ENCODE peak calls at places on chromosomes 11 and 22, in eight cellular contexts. One of them, this sample, is unnamed.

GRCh38 chr11:21949741-21950413 is 243.0 kb upstream of the ANO5 start:
- DNase-seq in tibial nerve: no peak
- DNase-seq in esophagus squamous epithelium: no peak
- DNase-seq in A549: peak
- DNase-seq in body of pancreas: no peak
- DNase-seq in stomach: no peak
- DNase-seq in IMR-90: no peak
- DNase-seq in gastrocnemius medialis: no peak
- DNase-seq in this sample: no peak

GRCh38 chr11:17528181-17528691 is 16.0 kb downstream of the USH1C start:
- DNase-seq in tibial nerve: peak
- DNase-seq in esophagus squamous epithelium: no peak
- DNase-seq in A549: peak
- DNase-seq in body of pancreas: peak
- DNase-seq in stomach: peak
- DNase-seq in IMR-90: peak
- DNase-seq in gastrocnemius medialis: no peak
- DNase-seq in this sample: peak

GRCh38 chr11:1049911-1050580 is 13.5 kb upstream of the MUC6 start:
- DNase-seq in tibial nerve: no peak
- DNase-seq in esophagus squamous epithelium: no peak
- DNase-seq in A549: no peak
- DNase-seq in body of pancreas: no peak
- DNase-seq in stomach: no peak
- DNase-seq in IMR-90: no peak
- DNase-seq in gastrocnemius medialis: no peak
- DNase-seq in this sample: no peak

GRCh38 chr11:85721191-85721590 is 35.2 kb upstream of the CCDC89 start:
- DNase-seq in tibial nerve: no peak
- DNase-seq in esophagus squamous epithelium: no peak
- DNase-seq in A549: no peak
- DNase-seq in body of pancreas: no peak
- DNase-seq in stomach: no peak
- DNase-seq in IMR-90: no peak
- DNase-seq in gastrocnemius medialis: no peak
- DNase-seq in this sample: no peak

GRCh38 chr11:80613630-80614029 is 1172.8 kb upstream of the TENM4 start:
- DNase-seq in tibial nerve: no peak
- DNase-seq in esophagus squamous epithelium: no peak
- DNase-seq in A549: no peak
- DNase-seq in body of pancreas: no peak
- DNase-seq in stomach: no peak
- DNase-seq in IMR-90: no peak
- DNase-seq in gastrocnemius medialis: no peak
- DNase-seq in this sample: no peak

GRCh38 chr11:80443177-80443576 is 1002.3 kb upstream of the TENM4 start:
- DNase-seq in tibial nerve: no peak
- DNase-seq in esophagus squamous epithelium: no peak
- DNase-seq in A549: no peak
- DNase-seq in body of pancreas: no peak
- DNase-seq in stomach: no peak
- DNase-seq in IMR-90: no peak
- DNase-seq in gastrocnemius medialis: no peak
- DNase-seq in this sample: no peak

GRCh38 chr11:37259734-37260133 is 661.7 kb upstream of the RAG2 start:
- DNase-seq in tibial nerve: no peak
- DNase-seq in esophagus squamous epithelium: no peak
- DNase-seq in A549: no peak
- DNase-seq in body of pancreas: no peak
- DNase-seq in stomach: no peak
- DNase-seq in IMR-90: no peak
- DNase-seq in gastrocnemius medialis: no peak
- DNase-seq in this sample: no peak

GRCh38 chr11:46247664-46248063 is 29.8 kb upstream of the CREB3L1 start:
- DNase-seq in tibial nerve: no peak
- DNase-seq in esophagus squamous epithelium: no peak
- DNase-seq in A549: peak
- DNase-seq in body of pancreas: peak
- DNase-seq in stomach: peak
- DNase-seq in IMR-90: peak
- DNase-seq in gastrocnemius medialis: no peak
- DNase-seq in this sample: no peak

GRCh38 chr11:114317738-114318137 is 21.5 kb downstream of the NNMT start:
- DNase-seq in tibial nerve: no peak
- DNase-seq in esophagus squamous epithelium: no peak
- DNase-seq in A549: peak
- DNase-seq in body of pancreas: no peak
- DNase-seq in stomach: no peak
- DNase-seq in IMR-90: peak
- DNase-seq in gastrocnemius medialis: no peak
- DNase-seq in this sample: no peak

GRCh38 chr11:128204898-128205297 is 382.5 kb downstream of the ETS1 start:
- DNase-seq in tibial nerve: no peak
- DNase-seq in esophagus squamous epithelium: no peak
- DNase-seq in A549: no peak
- DNase-seq in body of pancreas: no peak
- DNase-seq in stomach: no peak
- DNase-seq in IMR-90: no peak
- DNase-seq in gastrocnemius medialis: no peak
- DNase-seq in this sample: no peak

GRCh38 chr11:1131033-1131911 is 26.5 kb upstream of the MUC5AC start:
- DNase-seq in tibial nerve: no peak
- DNase-seq in esophagus squamous epithelium: no peak
- DNase-seq in A549: no peak
- DNase-seq in body of pancreas: no peak
- DNase-seq in stomach: peak
- DNase-seq in IMR-90: no peak
- DNase-seq in gastrocnemius medialis: no peak
- DNase-seq in this sample: no peak

GRCh38 chr11:116558504-116559252 is 214.1 kb downstream of the BUD13 start:
- DNase-seq in tibial nerve: no peak
- DNase-seq in esophagus squamous epithelium: no peak
- DNase-seq in A549: no peak
- DNase-seq in body of pancreas: no peak
- DNase-seq in stomach: no peak
- DNase-seq in IMR-90: peak
- DNase-seq in gastrocnemius medialis: no peak
- DNase-seq in this sample: peak

GRCh38 chr11:120694706-120695105 is 183.2 kb downstream of the GRIK4 start:
- DNase-seq in tibial nerve: no peak
- DNase-seq in esophagus squamous epithelium: no peak
- DNase-seq in A549: no peak
- DNase-seq in body of pancreas: no peak
- DNase-seq in stomach: no peak
- DNase-seq in IMR-90: no peak
- DNase-seq in gastrocnemius medialis: no peak
- DNase-seq in this sample: no peak

GRCh38 chr11:103055174-103055890 is 36.6 kb downstream of the DCUN1D5 start:
- DNase-seq in tibial nerve: no peak
- DNase-seq in esophagus squamous epithelium: no peak
- DNase-seq in A549: peak
- DNase-seq in body of pancreas: peak
- DNase-seq in stomach: no peak
- DNase-seq in IMR-90: peak
- DNase-seq in gastrocnemius medialis: no peak
- DNase-seq in this sample: no peak

GRCh38 chr11:12434255-12434654 is 56.9 kb downstream of the PARVA start:
- DNase-seq in tibial nerve: no peak
- DNase-seq in esophagus squamous epithelium: no peak
- DNase-seq in A549: no peak
- DNase-seq in body of pancreas: no peak
- DNase-seq in stomach: no peak
- DNase-seq in IMR-90: peak
- DNase-seq in gastrocnemius medialis: no peak
- DNase-seq in this sample: no peak

GRCh38 chr11:120945042-120945441 is 78.9 kb upstream of the TBCEL start:
- DNase-seq in tibial nerve: no peak
- DNase-seq in esophagus squamous epithelium: no peak
- DNase-seq in A549: no peak
- DNase-seq in body of pancreas: no peak
- DNase-seq in stomach: no peak
- DNase-seq in IMR-90: no peak
- DNase-seq in gastrocnemius medialis: no peak
- DNase-seq in this sample: no peak

GRCh38 chr22:23689414-23689813 is 1.4 kb upstream of the RGL4 start:
- DNase-seq in tibial nerve: no peak
- DNase-seq in esophagus squamous epithelium: no peak
- DNase-seq in A549: no peak
- DNase-seq in body of pancreas: no peak
- DNase-seq in stomach: peak
- DNase-seq in IMR-90: no peak
- DNase-seq in gastrocnemius medialis: no peak
- DNase-seq in this sample: no peak

GRCh38 chr11:18727499-18728236 is 1.7 kb upstream of the IGSF22 start:
- DNase-seq in tibial nerve: peak
- DNase-seq in esophagus squamous epithelium: no peak
- DNase-seq in A549: peak
- DNase-seq in body of pancreas: peak
- DNase-seq in stomach: no peak
- DNase-seq in IMR-90: peak
- DNase-seq in gastrocnemius medialis: no peak
- DNase-seq in this sample: peak

GRCh38 chr22:47393191-47393590 is 630.7 kb downstream of the TBC1D22A start:
- DNase-seq in tibial nerve: no peak
- DNase-seq in esophagus squamous epithelium: no peak
- DNase-seq in A549: no peak
- DNase-seq in body of pancreas: no peak
- DNase-seq in stomach: no peak
- DNase-seq in IMR-90: no peak
- DNase-seq in gastrocnemius medialis: no peak
- DNase-seq in this sample: no peak

DNA sequence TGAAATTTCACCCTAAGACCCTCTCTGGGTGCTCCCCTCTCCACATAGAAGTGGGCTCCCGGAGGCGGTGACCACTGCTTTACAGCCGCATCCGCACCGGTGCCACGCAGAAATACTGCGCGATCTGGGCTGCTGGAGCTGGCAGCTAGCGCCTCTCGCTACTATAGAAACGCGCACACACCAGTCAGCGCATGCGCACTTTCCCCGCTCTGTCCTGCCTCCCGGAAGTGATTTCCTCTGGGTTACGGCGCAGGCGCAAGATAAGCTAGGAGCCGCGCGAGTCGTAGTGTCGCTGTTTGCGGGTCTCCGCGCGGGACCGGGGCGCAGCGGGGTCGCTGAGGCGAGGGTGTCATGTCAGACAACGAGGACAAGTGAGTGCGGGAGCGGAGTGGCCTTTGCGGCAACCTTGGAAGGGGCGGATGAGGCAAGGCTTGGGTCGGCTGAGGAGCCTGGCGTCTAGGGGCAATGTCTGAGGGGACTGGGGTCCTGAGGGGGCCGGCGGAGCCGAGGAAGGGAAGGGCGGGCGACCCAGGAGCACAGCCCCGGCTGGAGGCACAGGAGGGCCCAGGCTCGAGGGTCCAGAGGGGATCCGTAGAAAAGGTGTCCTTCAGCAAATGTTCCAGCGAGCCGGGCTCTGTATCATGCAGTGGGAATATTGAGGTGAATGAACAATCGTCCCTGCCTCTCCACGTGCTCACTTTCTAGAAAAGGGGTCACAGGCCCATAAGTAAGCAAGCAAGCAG is at the start of the genes C22orf23 and POLR2F:
- DNase-seq in tibial nerve: peak
- DNase-seq in esophagus squamous epithelium: peak
- DNase-seq in A549: peak
- DNase-seq in body of pancreas: peak
- DNase-seq in stomach: peak
- DNase-seq in IMR-90: peak
- DNase-seq in gastrocnemius medialis: peak
- DNase-seq in this sample: peak
- TF ChIP-seq POLR2A in tibial nerve: no peak
- TF ChIP-seq POLR2A in esophagus squamous epithelium: no peak
- TF ChIP-seq POLR2A in A549: peak
- TF ChIP-seq POLR2A in body of pancreas: peak
- TF ChIP-seq POLR2A in stomach: no peak
- TF ChIP-seq POLR2A in IMR-90: peak
- TF ChIP-seq POLR2A in gastrocnemius medialis: peak
- TF ChIP-seq POLR2A in this sample: peak

GRCh38 chr11:75535039-75535563 is 9.4 kb upstream of the GDPD5 start:
- DNase-seq in tibial nerve: no peak
- DNase-seq in esophagus squamous epithelium: no peak
- DNase-seq in A549: no peak
- DNase-seq in body of pancreas: no peak
- DNase-seq in stomach: no peak
- DNase-seq in IMR-90: no peak
- DNase-seq in gastrocnemius medialis: no peak
- DNase-seq in this sample: no peak

GRCh38 chr11:75532200-75532972 is 6.6 kb upstream of the GDPD5 start:
- DNase-seq in tibial nerve: peak
- DNase-seq in esophagus squamous epithelium: no peak
- DNase-seq in A549: peak
- DNase-seq in body of pancreas: peak
- DNase-seq in stomach: peak
- DNase-seq in IMR-90: peak
- DNase-seq in gastrocnemius medialis: no peak
- DNase-seq in this sample: peak

GRCh38 chr11:75533843-75534242 is 8.1 kb upstream of the GDPD5 start:
- DNase-seq in tibial nerve: no peak
- DNase-seq in esophagus squamous epithelium: no peak
- DNase-seq in A549: no peak
- DNase-seq in body of pancreas: no peak
- DNase-seq in stomach: no peak
- DNase-seq in IMR-90: no peak
- DNase-seq in gastrocnemius medialis: no peak
- DNase-seq in this sample: no peak

GRCh38 chr11:75536786-75537629 is 11.3 kb upstream of the GDPD5 start:
- DNase-seq in tibial nerve: no peak
- DNase-seq in esophagus squamous epithelium: no peak
- DNase-seq in A549: peak
- DNase-seq in body of pancreas: no peak
- DNase-seq in stomach: no peak
- DNase-seq in IMR-90: peak
- DNase-seq in gastrocnemius medialis: no peak
- DNase-seq in this sample: peak

GRCh38 chr11:75534291-75535038 is 8.7 kb upstream of the GDPD5 start:
- DNase-seq in tibial nerve: no peak
- DNase-seq in esophagus squamous epithelium: no peak
- DNase-seq in A549: peak
- DNase-seq in body of pancreas: no peak
- DNase-seq in stomach: peak
- DNase-seq in IMR-90: no peak
- DNase-seq in gastrocnemius medialis: no peak
- DNase-seq in this sample: no peak
- TF ChIP-seq POLR2A in tibial nerve: no peak
- TF ChIP-seq POLR2A in esophagus squamous epithelium: no peak
- TF ChIP-seq POLR2A in A549: no peak
- TF ChIP-seq POLR2A in body of pancreas: no peak
- TF ChIP-seq POLR2A in stomach: no peak
- TF ChIP-seq POLR2A in IMR-90: no peak
- TF ChIP-seq POLR2A in gastrocnemius medialis: no peak
- TF ChIP-seq POLR2A in this sample: no peak

GRCh38 chr11:72793452-72794367 is at the start of gene STARD10:
- DNase-seq in tibial nerve: peak
- DNase-seq in esophagus squamous epithelium: peak
- DNase-seq in A549: peak
- DNase-seq in body of pancreas: peak
- DNase-seq in stomach: peak
- DNase-seq in IMR-90: peak
- DNase-seq in gastrocnemius medialis: peak
- DNase-seq in this sample: peak
- TF ChIP-seq POLR2A in tibial nerve: peak
- TF ChIP-seq POLR2A in esophagus squamous epithelium: peak
- TF ChIP-seq POLR2A in A549: peak
- TF ChIP-seq POLR2A in body of pancreas: peak
- TF ChIP-seq POLR2A in stomach: no peak
- TF ChIP-seq POLR2A in IMR-90: no peak
- TF ChIP-seq POLR2A in gastrocnemius medialis: peak
- TF ChIP-seq POLR2A in this sample: peak

GRCh38 chr22:19448739-19449421 is 1.4 kb upstream of the C22orf39 start:
- DNase-seq in tibial nerve: no peak
- DNase-seq in esophagus squamous epithelium: no peak
- DNase-seq in A549: no peak
- DNase-seq in body of pancreas: no peak
- DNase-seq in stomach: no peak
- DNase-seq in IMR-90: no peak
- DNase-seq in gastrocnemius medialis: no peak
- DNase-seq in this sample: no peak
- TF ChIP-seq POLR2A in tibial nerve: no peak
- TF ChIP-seq POLR2A in esophagus squamous epithelium: no peak
- TF ChIP-seq POLR2A in A549: no peak
- TF ChIP-seq POLR2A in body of pancreas: no peak
- TF ChIP-seq POLR2A in stomach: no peak
- TF ChIP-seq POLR2A in IMR-90: no peak
- TF ChIP-seq POLR2A in gastrocnemius medialis: no peak
- TF ChIP-seq POLR2A in this sample: no peak